ENCODE peak calls at places on chromosomes 2 and 18, in seven cellular contexts. G, J, I, X, A, K and D are unnamed samples.

GRCh38 chr2:157692768-157693167 is 64.1 kb upstream of the ACVR1C start:
- DNase-seq in A (peak; percentile 77), G (peak; percentile 4), X (no peak), K (peak; percentile 97), J (no peak), I (no peak), D (no peak)

GRCh38 chr2:74931940-74932339 is 26.5 kb upstream of the POLE4 start:
- DNase-seq in G (no peak), A (no peak), K (no peak), I (no peak), J (no peak), X (no peak), D (no peak)

GRCh38 chr18:35045121-35045520 is 3.9 kb downstream of the MAPRE2 start:
- DNase-seq in J (no peak), X (no peak), G (no peak), K (peak; percentile 63), I (no peak), A (peak; percentile 77), D (no peak)

GRCh38 chr2:224584768-224585204 is 377 bp downstream of the CUL3 start:
- DNase-seq in I (peak; percentile 38), A (peak; percentile 45), K (no peak), J (no peak), X (peak; percentile 17), G (peak; percentile 65), D (no peak)

GRCh38 chr2:134087371-134087921 is 166.4 kb upstream of the MGAT5 start:
- DNase-seq in A (no peak), K (no peak), I (no peak), G (peak; percentile 61), J (no peak), X (no peak), D (no peak)

GRCh38 chr2:149365826-149366583 is 35.6 kb downstream of the LYPD6 start:
- DNase-seq in J (no peak), G (peak; percentile 35), A (peak; percentile 43), K (peak; percentile 4), X (no peak), I (no peak), D (no peak)

GRCh38 chr2:222613715-222614331 is 42.1 kb downstream of the FARSB start:
- DNase-seq in J (no peak), A (peak; percentile 68), X (no peak), I (peak; percentile 31), G (peak; percentile 76), K (peak; percentile 66), D (peak; percentile 42)

GRCh38 chr18:48033770-48034650 is 103.6 kb upstream of the SMAD2 start:
- DNase-seq in J (no peak), K (no peak), I (no peak), G (no peak), X (no peak), A (no peak), D (no peak)

GRCh38 chr2:44805391-44805790 is 136.1 kb upstream of the SIX3 start:
- DNase-seq in X (no peak), I (no peak), G (peak; percentile 66), K (no peak), J (no peak), A (no peak), D (no peak)

GRCh38 chr2:159804941-159805340 is 6.9 kb upstream of the CD302 start:
- DNase-seq in A (no peak), G (no peak), X (no peak), I (no peak), K (no peak), J (no peak), D (no peak)

GRCh38 chr2:222655406-222655747 is 515 bp downstream of the FARSB start:
- DNase-seq in A (peak; percentile 48), K (peak; percentile 23), G (peak; percentile 23), I (no peak), X (no peak), J (no peak), D (no peak)

GRCh38 chr2:18117592-18117991 is 239.1 kb downstream of the KCNS3 start:
- DNase-seq in G (peak; percentile 59), A (no peak), K (peak; percentile 41), X (no peak), J (peak; percentile 56), I (peak; percentile 58), D (no peak)

GRCh38 chr2:134083548-134083947 is 170.3 kb upstream of the MGAT5 start:
- DNase-seq in I (no peak), X (peak; percentile 29), K (peak; percentile 32), J (no peak), G (no peak), A (no peak), D (no peak)

GRCh38 chr2:95670167-95670566 is 78.4 kb downstream of the TRIM43 start:
- DNase-seq in A (no peak), J (no peak), G (no peak), X (peak; percentile 18), K (peak; percentile 70), I (no peak), D (no peak)

GRCh38 chr18:2890606-2891005 is 43.8 kb downstream of the EMILIN2 start:
- DNase-seq in I (no peak), J (no peak), K (no peak), G (no peak), A (no peak), X (no peak), D (no peak)

GRCh38 chr2:121072784-121073183 is 212.2 kb downstream of the TFCP2L1 start:
- DNase-seq in I (no peak), J (no peak), A (no peak), G (no peak), X (no peak), K (no peak), D (no peak)

GRCh38 chr2:121068851-121069250 is 216.2 kb downstream of the TFCP2L1 start:
- DNase-seq in X (no peak), G (no peak), I (no peak), A (no peak), K (no peak), J (no peak), D (no peak)

GRCh38 chr2:121071058-121071504 is 213.9 kb downstream of the TFCP2L1 start:
- DNase-seq in J (peak; percentile 98), A (peak; percentile 62), G (peak; percentile 62), K (peak; percentile 31), I (peak; percentile 84), X (peak; percentile 23), D (peak; percentile 71)

GRCh38 chr2:121066526-121066925 is 218.5 kb downstream of the TFCP2L1 start:
- DNase-seq in I (peak; percentile 70), K (no peak), A (peak; percentile 5), G (peak; percentile 83), X (no peak), J (no peak), D (no peak)

DNA sequence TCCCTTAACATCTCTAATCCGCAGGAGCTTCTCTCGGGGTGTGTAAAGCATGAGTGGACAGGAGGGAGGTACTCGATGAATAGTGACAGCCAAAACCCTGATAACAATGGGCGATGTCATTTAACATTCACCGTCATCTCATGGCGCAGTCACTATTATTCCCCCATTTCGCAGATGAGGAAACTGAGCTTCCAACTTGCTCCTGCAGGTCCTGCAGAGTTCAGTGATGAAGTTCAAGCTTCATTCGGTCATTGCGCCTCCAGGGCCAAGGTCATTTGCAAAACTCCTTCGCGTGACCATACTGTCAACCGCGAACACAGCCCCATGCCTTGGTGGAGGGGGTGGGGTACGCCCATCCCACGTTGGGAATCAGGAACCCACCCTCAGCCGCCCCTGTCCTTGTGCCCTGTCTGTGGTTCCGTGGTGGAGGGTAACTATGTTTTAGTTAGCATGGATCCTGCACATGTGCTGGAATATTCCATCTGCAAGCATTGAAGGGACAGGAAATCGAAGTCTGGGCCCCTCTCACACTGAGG is 215.5 kb downstream of the TFCP2L1 start:
- DNase-seq in G (no peak), I (no peak), K (no peak), J (no peak), A (no peak), X (no peak), D (no peak)
- H3K79me1 ChIP-seq in G (no peaks in the 10 kb centered on the region), I (no peaks in the 10 kb centered on the region), K (no peaks in the 10 kb centered on the region), J (no peaks in the 10 kb centered on the region), A (no peaks in the 10 kb centered on the region), X (no peaks in the 10 kb centered on the region), D (no peaks in the 10 kb centered on the region)

GRCh38 chr2:229287836-229288235 is 16.7 kb upstream of the PID1 start:
- DNase-seq in K (no peak), I (no peak), X (no peak), J (no peak), G (no peak), A (no peak), D (no peak)
- H3K79me1 ChIP-seq in K (no peaks in the 10 kb centered on the region), I (no peaks in the 10 kb centered on the region), X (no peaks in the 10 kb centered on the region), J (no peaks in the 10 kb centered on the region), G (no peaks in the 10 kb centered on the region), A (no peaks in the 10 kb centered on the region), D (no peaks in the 10 kb centered on the region)

DNA sequence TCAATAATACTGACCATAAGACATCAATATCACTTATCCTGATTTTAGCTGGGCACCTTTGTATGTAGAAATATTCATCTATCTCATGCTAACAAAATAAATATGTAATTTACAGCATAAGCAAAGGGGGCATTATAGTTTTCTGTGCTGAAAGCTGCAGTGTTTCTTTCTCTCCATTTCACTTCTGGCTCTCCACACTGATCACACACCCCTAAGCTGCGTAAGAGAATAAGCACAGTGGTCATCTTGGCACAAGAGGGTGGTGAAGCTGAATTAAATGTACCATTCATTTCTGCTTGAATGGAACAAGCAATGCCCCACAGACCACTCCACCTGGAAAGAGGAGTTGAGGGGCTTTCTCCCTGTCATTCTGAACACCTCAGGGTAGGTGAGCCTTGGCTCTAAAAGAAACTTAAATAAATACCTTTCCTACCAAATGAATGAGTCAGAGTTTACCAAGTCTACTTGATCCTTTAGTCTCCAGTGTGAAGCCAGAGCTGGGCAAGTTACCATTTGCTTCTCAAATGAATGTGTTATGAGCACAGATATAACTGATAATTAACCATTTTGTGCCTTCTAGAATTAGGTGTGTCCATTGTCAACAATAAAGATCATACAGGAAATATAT is 347.5 kb downstream of the KIAA1328 start:
- DNase-seq in J (no peak), G (peak; percentile 65), X (no peak), I (no peak), A (no peak), K (no peak), D (no peak)
- H3K79me1 ChIP-seq in J (no peaks in the 10 kb centered on the region), G (no peaks in the 10 kb centered on the region), X (no peaks in the 10 kb centered on the region), I (no peaks in the 10 kb centered on the region), A (peaks cover 1% of the 10 kb centered on the region), K (no peaks in the 10 kb centered on the region), D (no peaks in the 10 kb centered on the region)

GRCh38 chr18:63476666-63477065 is at the start of gene SERPINB5:
- DNase-seq in A (no peak), X (peak; percentile 43), J (no peak), G (no peak), I (peak; percentile 79), K (no peak), D (no peak)

GRCh38 chr18:63480892-63481291 is 4.1 kb downstream of the SERPINB5 start:
- DNase-seq in J (no peak), A (no peak), I (no peak), G (no peak), K (no peak), X (no peak), D (no peak)

GRCh38 chr18:63479826-63480225 is 3.1 kb downstream of the SERPINB5 start:
- DNase-seq in X (no peak), K (no peak), J (no peak), A (no peak), G (no peak), I (no peak), D (no peak)

GRCh38 chr18:63480476-63480875 is 3.7 kb downstream of the SERPINB5 start:
- DNase-seq in K (no peak), A (peak; percentile 14), J (no peak), X (no peak), G (no peak), I (no peak), D (no peak)

DNA sequence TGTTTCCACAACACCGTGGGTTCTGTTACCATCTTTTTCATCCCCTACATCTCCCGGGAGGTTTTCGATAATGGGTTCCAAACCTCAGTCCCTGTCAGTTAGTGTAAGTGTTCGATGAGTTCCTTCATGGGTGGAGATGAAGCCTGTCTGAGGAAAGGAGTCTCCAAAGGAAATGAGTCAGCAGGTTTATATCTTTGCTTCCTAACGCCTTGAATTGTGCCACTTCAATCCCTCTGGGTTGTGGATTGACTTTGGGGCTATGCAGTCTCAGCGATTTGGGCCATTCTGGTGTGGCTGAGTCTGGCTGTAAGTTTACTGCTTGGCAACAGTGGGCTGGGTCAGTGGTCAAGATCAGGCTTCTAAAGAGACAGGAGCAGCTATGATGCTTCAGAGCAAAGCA is 1.2 kb downstream of the SERPINB5 start:
- DNase-seq in K (no peak), I (no peak), X (no peak), G (peak; percentile 65), A (peak; percentile 29), J (no peak), D (no peak)
- H3K79me1 ChIP-seq in K (no peaks in the 10 kb centered on the region), I (no peaks in the 10 kb centered on the region), X (no peaks in the 10 kb centered on the region), G (no peaks in the 10 kb centered on the region), A (no peaks in the 10 kb centered on the region), J (no peaks in the 10 kb centered on the region), D (no peaks in the 10 kb centered on the region)